ENCODE peak calls at places on chromosomes 16 and 17, in five cellular contexts. L is hepatocyte, M is PC-9, W is BE2C, D is NB4. T is an unnamed sample.

GRCh38 chr17:12736526-12736925 is 52.8 kb upstream of the ARHGAP44 start:
- DNase-seq in L (peak; percentile 37), M (no peak), W (no peak), D (no peak), T (no peak)

GRCh38 chr16:4904942-4905615 is 31.9 kb downstream of the PPL start:
- DNase-seq in L (no peak), M (no peak), W (no peak), D (no peak), T (no peak)

GRCh38 chr16:30675133-30675532 is 16.9 kb downstream of the FBRS start:
- DNase-seq in L (no peak), M (no peak), W (no peak), D (no peak), T (no peak)

GRCh38 chr16:67709050-67709449 is 10.1 kb downstream of the GFOD2 start:
- DNase-seq in L (no peak), M (no peak), W (no peak), D (no peak), T (no peak)

GRCh38 chr17:16662936-16663335 is 9.3 kb upstream of the ZNF624 start:
- DNase-seq in L (no peak), M (no peak), W (no peak), D (no peak), T (no peak)

GRCh38 chr17:77398274-77398673 is 257.5 kb downstream of the SEC14L1 start:
- DNase-seq in L (no peak), M (no peak), W (no peak), D (no peak), T (no peak)

GRCh38 chr17:57948169-57948554 is 7.0 kb downstream of the CUEDC1 start:
- DNase-seq in L (no peak), M (no peak), W (no peak), D (no peak), T (no peak)

GRCh38 chr16:56119138-56119537 is 72.2 kb upstream of the GNAO1 start:
- DNase-seq in L (no peak), M (no peak), W (no peak), D (peak; percentile 41), T (no peak)

GRCh38 chr17:75078097-75079022 is 9.4 kb upstream of the SLC16A5 start:
- DNase-seq in L (peak; percentile 65), M (peak; percentile 90), W (no peak), D (peak; percentile 57), T (no peak)

GRCh38 chr17:74123350-74123749 is 80.1 kb upstream of the RPL38 start:
- DNase-seq in L (no peak), M (no peak), W (no peak), D (no peak), T (peak; percentile 7)

GRCh38 chr16:48596326-48596725 is 13.7 kb downstream of the N4BP1 start:
- DNase-seq in L (no peak), M (no peak), W (no peak), D (no peak), T (no peak)

GRCh38 chr17:43337684-43338428 is 60.9 kb upstream of the ARL4D start:
- DNase-seq in L (no peak), M (no peak), W (no peak), D (no peak), T (no peak)

GRCh38 chr16:30121741-30122620 is 1.0 kb downstream of the MAPK3 start:
- DNase-seq in L (no peak), M (no peak), W (no peak), D (no peak), T (no peak)

GRCh38 chr17:44309472-44309871 is 1.1 kb downstream of the RUNDC3A start:
- DNase-seq in L (no peak), M (no peak), W (no peak), D (no peak), T (no peak)

GRCh38 chr17:65537845-65538678 is 23.4 kb downstream of the AXIN2 start:
- DNase-seq in L (no peak), M (no peak), W (no peak), D (no peak), T (no peak)
- H3K4me3 ChIP-seq in L (no peak overlapping the region), M (no peak overlapping the region), W (no peak overlapping the region), D (no peak overlapping the region), T (no peak overlapping the region)

GRCh38 chr16:69494993-69495392 is 70.6 kb downstream of the CYB5B start:
- DNase-seq in L (no peak), M (no peak), W (peak; percentile 46), D (peak; percentile 73), T (no peak)
- TF ChIP-seq CTCF in L (no peak), M (peak; percentile 55), W (peak; percentile 54), D (peak; percentile 64), T (peak; percentile 34)

GRCh38 chr17:2758870-2759269 is 9.4 kb upstream of the CCDC92B start:
- DNase-seq in L (no peak), M (no peak), W (no peak), D (no peak), T (no peak)

GRCh38 chr17:2750721-2751120 is 1.3 kb upstream of the CCDC92B start:
- DNase-seq in L (no peak), M (no peak), W (no peak), D (no peak), T (no peak)

GRCh38 chr17:2751482-2751881 is 2.0 kb upstream of the CCDC92B start:
- DNase-seq in L (no peak), M (no peak), W (no peak), D (no peak), T (no peak)

DNA sequence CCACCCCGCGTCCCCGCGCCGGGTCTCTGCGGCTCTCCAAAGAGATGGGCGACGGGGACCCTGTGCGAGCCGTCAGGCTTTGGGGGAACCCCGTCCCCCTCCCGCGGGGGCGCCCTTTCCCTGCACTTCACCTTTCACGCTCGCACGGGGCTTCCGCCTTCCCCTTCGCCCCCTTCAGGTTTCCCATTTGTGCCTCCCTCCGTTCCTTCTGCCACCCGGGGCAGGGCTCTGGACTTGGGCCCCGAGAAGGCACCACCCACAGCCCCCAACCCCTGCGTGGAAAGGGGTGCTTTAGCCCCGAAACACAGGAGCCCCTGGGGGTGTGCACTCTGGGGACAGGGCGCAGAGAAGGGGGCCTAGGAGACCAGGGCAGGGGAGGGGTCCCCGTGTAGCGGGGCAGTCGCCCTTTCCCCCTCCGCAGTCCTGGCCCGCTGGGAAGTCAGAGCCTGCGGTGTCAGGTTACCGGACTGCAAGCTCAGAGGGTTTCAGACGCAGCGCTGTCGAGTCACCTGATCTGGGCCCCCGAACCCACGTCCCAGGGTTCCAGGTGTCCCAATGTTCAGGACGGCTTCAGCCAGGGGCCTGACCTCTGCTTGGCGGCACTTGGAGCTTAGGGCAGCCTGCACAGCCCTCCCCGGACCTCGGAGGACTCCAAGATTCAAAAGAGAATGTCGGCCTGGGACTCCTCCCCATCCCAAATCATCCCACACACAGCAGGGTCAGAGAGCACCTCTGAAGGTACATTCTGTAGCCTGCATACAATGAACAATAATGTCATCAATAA is 6.7 kb upstream of the CCDC92B start:
- DNase-seq in L (peak; percentile 37), M (no peak), W (no peak), D (no peak), T (no peak)
- H3K4me3 ChIP-seq in L (no peak overlapping the region), M (no peak overlapping the region), W (no peak overlapping the region), D (no peak overlapping the region), T (no peak overlapping the region)

DNA sequence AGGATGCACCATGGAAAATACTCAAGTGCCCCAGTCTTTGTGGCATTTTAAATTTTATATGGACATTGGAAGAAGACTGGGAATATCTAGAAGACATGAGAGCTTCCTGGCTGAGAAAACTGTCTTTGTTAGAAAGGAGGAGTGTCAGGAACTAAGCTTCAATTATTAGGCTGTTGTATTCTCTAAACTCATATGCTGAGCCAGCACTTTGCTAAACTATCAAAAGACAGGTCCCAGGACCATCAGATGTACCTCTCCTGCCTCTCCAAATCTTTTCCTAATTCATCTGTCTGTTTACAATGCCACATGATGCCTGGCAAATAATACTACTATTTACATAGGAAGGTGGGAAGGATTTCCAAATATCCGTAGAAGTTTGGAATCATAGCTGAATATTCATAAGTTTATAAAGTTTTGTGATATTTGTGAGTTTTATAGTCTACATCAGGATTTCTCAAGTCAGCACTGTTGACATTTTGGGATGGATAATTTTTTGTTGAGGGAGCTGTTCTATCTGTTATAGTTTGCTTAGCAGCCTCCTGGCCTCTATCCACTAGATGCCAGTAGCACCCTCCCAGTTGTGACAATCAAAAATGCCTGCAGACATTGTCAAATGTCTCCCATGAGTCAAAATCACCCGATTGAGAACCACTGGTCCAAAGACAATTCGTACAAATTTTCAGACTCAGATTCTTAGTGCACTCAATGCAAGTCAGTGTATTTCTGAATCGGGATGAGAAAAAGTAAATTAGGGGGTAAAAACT is 61.2 kb upstream of the NETO2 start:
- DNase-seq in L (no peak), M (no peak), W (no peak), D (peak; percentile 12), T (no peak)
- TF ChIP-seq CTCF in L (no peak), M (no peak), W (peak; percentile 35), D (no peak), T (no peak)

DNA sequence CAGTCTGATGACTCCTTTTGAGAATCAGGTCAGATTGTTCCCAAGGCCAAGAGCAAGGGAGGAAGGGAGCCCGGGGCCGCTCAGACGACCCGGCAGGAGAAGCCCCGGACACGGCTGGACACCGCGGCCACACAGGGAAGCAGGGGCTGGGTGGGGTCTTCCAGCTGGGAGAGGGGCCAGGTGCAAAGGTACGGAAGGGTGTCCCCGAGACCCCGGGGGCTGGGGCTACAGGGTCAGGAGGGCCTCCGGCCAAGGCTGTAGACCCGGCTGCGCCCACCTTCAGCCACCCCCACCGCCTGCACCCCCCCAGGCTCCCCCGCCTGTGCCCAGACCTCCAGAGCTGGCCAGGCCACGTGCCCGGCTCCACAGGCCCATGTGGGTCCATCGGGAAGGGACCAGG is 21.9 kb upstream of the C1QTNF8 start:
- DNase-seq in L (no peak), M (no peak), W (no peak), D (no peak), T (no peak)
- H3K4me3 ChIP-seq in L (no peak overlapping the region), M (no peak overlapping the region), W (no peak overlapping the region), D (no peak overlapping the region), T (no peak overlapping the region)

GRCh38 chr16:14602443-14602963 is 27.6 kb downstream of the PARN start:
- DNase-seq in L (no peak), M (no peak), W (no peak), D (no peak), T (no peak)

GRCh38 chr16:14606102-14606501 is 24.0 kb downstream of the PARN start:
- DNase-seq in L (no peak), M (no peak), W (no peak), D (no peak), T (no peak)

GRCh38 chr16:14600164-14600563 is 29.9 kb downstream of the PARN start:
- DNase-seq in L (peak; percentile 24), M (peak; percentile 43), W (no peak), D (peak; percentile 14), T (no peak)
- TF ChIP-seq CTCF in L (peak; percentile 48), M (peak; percentile 72), W (peak; percentile 50), D (peak; percentile 22), T (peak; percentile 46)

DNA sequence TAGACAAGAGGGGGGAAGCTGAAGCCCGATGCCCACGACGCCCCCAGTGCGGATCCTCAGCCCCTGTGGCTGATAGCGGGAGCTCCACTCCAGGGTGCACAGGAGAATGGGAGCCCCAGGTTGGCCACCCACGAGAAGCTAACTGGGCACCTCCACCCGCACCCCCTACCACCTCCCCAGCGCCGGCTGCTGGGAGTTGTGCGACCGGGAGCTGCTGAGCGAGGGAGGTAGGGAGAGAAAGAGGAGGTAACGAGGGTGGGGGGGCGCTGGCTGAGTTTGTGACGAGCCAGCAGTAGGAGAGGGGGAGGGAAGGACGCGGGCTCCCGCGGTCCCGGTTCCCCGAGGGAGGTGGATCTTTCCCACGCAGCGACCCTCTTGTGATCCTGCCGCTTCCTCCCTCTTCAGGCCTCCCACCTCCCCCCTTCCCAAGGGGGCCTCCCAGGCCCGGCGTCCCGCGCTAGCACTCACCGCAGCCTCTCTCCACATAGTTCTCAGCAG is at the start of gene GRIN2A:
- DNase-seq in L (no peak), M (no peak), W (no peak), D (no peak), T (no peak)
- H3K4me3 ChIP-seq in L (peak within 1 kb of the TSS; percentile 4), M (no peak within 1 kb of the TSS), W (no peak within 1 kb of the TSS), D (no peak within 1 kb of the TSS), T (peak within 1 kb of the TSS; percentile 25)

T was measured in AG09309.